ENCODE peak calls at places on chromosomes 13 and 19, in six cellular contexts. W is iris pigment epithelial cell, C is foreskin keratinocyte, L is activated T-cell treated with anti-CD3 and anti-CD28 coated beads for 1 hour, N is AG08396, P is epithelial cell of proximal tubule. B is an unnamed sample.

GRCh38 chr19:44718441-44719261 is 19.7 kb downstream of the CEACAM16 start:
- DNase-seq in C (no peak), W (peak), P (no peak), L (no peak), N (peak), B (no peak)

GRCh38 chr13:93603043-93603442 is 376.4 kb downstream of the GPC6 start:
- DNase-seq in C (peak), W (peak), L (no peak), P (peak), N (peak), B (no peak)

GRCh38 chr13:86681223-86681622 is 882.0 kb upstream of the SLITRK6 start:
- DNase-seq in L (no peak), N (no peak), C (no peak), P (no peak), W (no peak), B (no peak)

GRCh38 chr19:43667524-43668405 is 2.2 kb downstream of the PLAUR start:
- DNase-seq in L (peak), C (no peak), P (no peak), N (no peak), W (peak), B (no peak)

GRCh38 chr19:27935669-27936068 is 1277.3 kb downstream of the UQCRFS1 start:
- DNase-seq in P (no peak), L (no peak), N (no peak), W (no peak), C (no peak), B (no peak)

GRCh38 chr19:34126966-34127365 is 45.3 kb upstream of the LSM14A start:
- DNase-seq in L (no peak), W (no peak), P (no peak), C (no peak), N (no peak), B (no peak)

GRCh38 chr13:76009491-76009890 is 373.4 kb downstream of the LMO7 start:
- DNase-seq in C (no peak), N (no peak), L (no peak), W (peak), P (peak), B (no peak)

GRCh38 chr19:872266-872951 is 12.9 kb downstream of the CFD start:
- DNase-seq in P (no peak), C (peak), N (peak), L (peak), W (peak), B (peak)

GRCh38 chr13:98739023-98739422 is 13.4 kb downstream of the SLC15A1 start:
- DNase-seq in P (no peak), N (no peak), W (no peak), C (no peak), L (no peak), B (no peak)

GRCh38 chr13:38419312-38419873 is 69.7 kb downstream of the UFM1 start:
- DNase-seq in N (no peak), W (no peak), L (no peak), C (no peak), P (no peak), B (no peak)

GRCh38 chr19:7533281-7533819 is 2.2 kb upstream of the PNPLA6 start:
- DNase-seq in P (no peak), N (no peak), W (peak), L (no peak), C (peak), B (no peak)

GRCh38 chr13:99083976-99084375 is 106.1 kb upstream of the DOCK9 start:
- DNase-seq in W (no peak), P (no peak), N (no peak), C (no peak), L (no peak), B (no peak)

GRCh38 chr13:53137777-53138176 is 109.2 kb downstream of the OLFM4 start:
- DNase-seq in W (peak), N (peak), L (no peak), C (peak), P (no peak), B (no peak)

GRCh38 chr13:113923376-113924063 is 50.4 kb downstream of the C13orf46 start:
- DNase-seq in L (no peak), P (no peak), C (no peak), W (no peak), N (no peak), B (no peak)

GRCh38 chr19:49590971-49591730 is at the start of gene PRR12:
- DNase-seq in N (peak), W (peak), C (peak), P (no peak), L (peak), B (peak)

GRCh38 chr13:39968646-39969475 is 313.4 kb downstream of the COG6 start:
- DNase-seq in W (peak), C (peak), L (no peak), P (no peak), N (no peak), B (no peak)

GRCh38 chr13:75566658-75567057 is 17.1 kb downstream of the UCHL3 start:
- DNase-seq in C (peak), L (no peak), N (no peak), W (peak), P (no peak), B (no peak)

GRCh38 chr13:26897706-26898550 is 137.3 kb upstream of the GPR12 start:
- DNase-seq in L (no peak), P (no peak), N (no peak), C (no peak), W (no peak), B (no peak)

GRCh38 chr13:78228211-78228610 is 309.6 kb upstream of the EDNRB start:
- DNase-seq in C (no peak), L (no peak), P (no peak), W (no peak), N (no peak), B (no peak)

GRCh38 chr13:80473695-80474094 is 132.8 kb upstream of the SPRY2 start:
- DNase-seq in L (no peak), P (peak), N (no peak), W (peak), C (peak), B (no peak)

GRCh38 chr13:73945871-73946270 is 188.3 kb downstream of the KLF12 start:
- DNase-seq in L (no peak), N (no peak), C (no peak), P (no peak), W (no peak), B (no peak)

GRCh38 chr19:1026189-1027019 is at the start of gene CNN2:
- DNase-seq in L (peak), C (peak), W (peak), P (no peak), N (peak), B (peak)

GRCh38 chr19:3190921-3191805 is 5.4 kb downstream of the NCLN start:
- DNase-seq in C (no peak), P (no peak), N (no peak), L (no peak), W (no peak), B (no peak)

GRCh38 chr13:76723551-76724232 is 162.5 kb downstream of the KCTD12 start:
- DNase-seq in C (peak), P (peak), W (peak), N (peak), L (no peak), B (no peak)

GRCh38 chr19:8610041-8610927 is at the start of gene ADAMTS10:
- DNase-seq in L (peak), P (no peak), N (peak), C (no peak), W (peak), B (peak)

GRCh38 chr13:32272021-32272695 is 43.0 kb downstream of the ZAR1L start:
- DNase-seq in N (no peak), W (peak), P (no peak), C (no peak), L (no peak), B (no peak)

GRCh38 chr19:10776900-10777650 is 58.9 kb downstream of the TMED1 start:
- DNase-seq in W (no peak), L (no peak), N (no peak), P (no peak), C (no peak), B (no peak)

GRCh38 chr13:100175078-100175802 is 86.3 kb downstream of the PCCA start:
- DNase-seq in L (no peak), N (no peak), W (no peak), P (no peak), C (no peak), B (no peak)

GRCh38 chr13:97911311-97912138 is 42.0 kb upstream of the IPO5 start:
- DNase-seq in N (no peak), C (peak), L (no peak), W (peak), P (no peak), B (peak)

GRCh38 chr19:38351865-38352395 is 16.3 kb downstream of the CATSPERG start:
- DNase-seq in W (no peak), N (no peak), P (no peak), C (no peak), L (no peak), B (no peak)

GRCh38 chr19:14767466-14767971 is 10.8 kb downstream of the ADGRE2 start:
- DNase-seq in C (no peak), P (no peak), W (no peak), L (no peak), N (no peak), B (no peak)

GRCh38 chr13:112596220-112596619 is 8.3 kb upstream of the TUBGCP3 start:
- DNase-seq in L (no peak), C (no peak), W (peak), P (no peak), N (no peak), B (no peak)

GRCh38 chr19:10120538-10121198 is 969 bp upstream of the EIF3G start:
- DNase-seq in P (no peak), W (peak), C (peak), N (peak), L (no peak), B (no peak)

GRCh38 chr13:33745370-33746324 is 72.3 kb upstream of the RFC3 start:
- DNase-seq in C (no peak), L (no peak), W (no peak), N (no peak), P (no peak), B (no peak)

GRCh38 chr19:51529301-51529700 is 2.2 kb downstream of the SIGLEC6 start:
- DNase-seq in C (no peak), P (no peak), N (no peak), L (no peak), W (no peak), B (no peak)

B was measured in GM13977.